ENCODE peak calls at places on chromosomes 16 and 17, in four cellular contexts. Q is IMR-90, T is neuronal stem cell, D is H9. G is an unnamed sample.

GRCh38 chr16:89972244-89973234 is 24.0 kb downstream of the DEF8 start:
- DNase-seq in Q (peak), T (peak), D (peak), G (peak)

GRCh38 chr17:65515959-65516948 is 45.2 kb downstream of the AXIN2 start:
- DNase-seq in Q (peak), T (no peak), D (peak), G (peak)

GRCh38 chr17:29042679-29043538 is at the start of gene PIPOX:
- DNase-seq in Q (peak), T (peak), D (peak), G (peak)

GRCh38 chr16:67027046-67027445 is 1.9 kb upstream of the CBFB start:
- DNase-seq in Q (no peak), T (no peak), D (no peak), G (no peak)

GRCh38 chr16:3026609-3027487 is 3.0 kb downstream of the THOC6 start:
- DNase-seq in Q (no peak), T (no peak), D (peak), G (no peak)

GRCh38 chr17:82875418-82875856 is 35.6 kb upstream of the ZNF750 start:
- DNase-seq in Q (no peak), T (no peak), D (peak), G (peak)

GRCh38 chr16:9257843-9258242 is 166.4 kb downstream of the HAPSTR1 start:
- DNase-seq in Q (no peak), T (no peak), D (no peak), G (no peak)

GRCh38 chr17:7233701-7234099 is 617 bp downstream of the DVL2 start:
- DNase-seq in Q (no peak), T (no peak), D (no peak), G (peak)

GRCh38 chr17:41491476-41491875 is 1.8 kb upstream of the KRT36 start:
- DNase-seq in Q (no peak), T (no peak), D (no peak), G (no peak)

GRCh38 chr16:51155901-51156810 is 5.1 kb upstream of the SALL1 start:
- DNase-seq in Q (peak), T (no peak), D (no peak), G (peak)

GRCh38 chr17:66150708-66151107 is 41.2 kb downstream of the CEP112 start:
- DNase-seq in Q (no peak), T (no peak), D (no peak), G (no peak)

GRCh38 chr16:53611151-53611802 is 92.4 kb downstream of the RPGRIP1L start:
- DNase-seq in Q (no peak), T (no peak), D (no peak), G (peak)

GRCh38 chr17:8150194-8151119 is 1.7 kb downstream of the PER1 start:
- DNase-seq in Q (no peak), T (no peak), D (no peak), G (no peak)

GRCh38 chr17:39979865-39980401 is 674 bp upstream of the PSMD3 start:
- DNase-seq in Q (peak), T (no peak), D (peak), G (peak)

GRCh38 chr16:85234310-85235235 is 122.3 kb upstream of the CIBAR2 start:
- DNase-seq in Q (peak), T (peak), D (peak), G (peak)

GRCh38 chr17:50262001-50262794 is 12.1 kb upstream of the TMEM92 start:
- DNase-seq in Q (no peak), T (no peak), D (peak), G (no peak)

GRCh38 chr17:80647746-80648145 is 103.1 kb downstream of the RPTOR start:
- DNase-seq in Q (peak), T (no peak), D (no peak), G (no peak)

GRCh38 chr17:496761-497586 is 144.4 kb upstream of the RPH3AL start:
- DNase-seq in Q (peak), T (no peak), D (no peak), G (no peak)

GRCh38 chr16:85729452-85729851 is 21.4 kb downstream of the C16orf74 start:
- DNase-seq in Q (peak), T (no peak), D (no peak), G (peak)

GRCh38 chr16:81446318-81447275 is 2.0 kb downstream of the CMIP start:
- DNase-seq in Q (peak), T (no peak), D (no peak), G (peak)

GRCh38 chr16:65515193-65515592 is 393.3 kb upstream of the CDH11 start:
- DNase-seq in Q (peak), T (no peak), D (no peak), G (no peak)

GRCh38 chr16:65510850-65511249 is 389.0 kb upstream of the CDH11 start:
- DNase-seq in Q (peak), T (no peak), D (no peak), G (peak)

GRCh38 chr16:65509172-65509571 is 387.3 kb upstream of the CDH11 start:
- DNase-seq in Q (no peak), T (no peak), D (no peak), G (no peak)

DNA sequence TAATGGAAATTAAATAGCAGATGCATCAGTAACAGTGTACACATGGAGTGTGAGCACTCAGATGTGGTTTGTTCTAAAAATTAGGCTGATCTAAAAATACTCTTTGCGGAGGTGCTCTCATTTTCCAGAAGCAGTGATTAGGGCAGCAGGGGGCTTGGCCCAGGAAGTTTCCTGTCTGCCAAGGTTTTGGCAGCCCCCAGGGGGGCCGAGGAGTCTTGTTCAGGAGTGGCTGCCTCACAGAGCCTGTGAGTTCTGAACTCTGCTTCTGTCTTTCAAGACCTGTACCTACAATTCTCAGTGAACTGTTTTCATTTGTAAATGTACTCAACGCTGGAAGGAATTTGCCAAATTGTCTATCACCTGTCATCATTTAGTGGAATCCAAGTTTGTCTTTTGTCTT is 388.4 kb upstream of the CDH11 start:
- DNase-seq in Q (no peak), T (no peak), D (no peak), G (peak)
- H3K4ac ChIP-seq in Q (no peak), T (no peak), D (no peak), G (no peak)

GRCh38 chr17:38344127-38344745 is 480 bp upstream of the GPR179 start:
- DNase-seq in Q (no peak), T (no peak), D (peak), G (no peak)

GRCh38 chr17:38341035-38341721 is 2.6 kb downstream of the GPR179 start:
- DNase-seq in Q (no peak), T (no peak), D (peak), G (peak)

GRCh38 chr17:38345743-38346142 is 2.0 kb upstream of the GPR179 start:
- DNase-seq in Q (no peak), T (no peak), D (no peak), G (no peak)

GRCh38 chr17:38342886-38343607 is 709 bp downstream of the GPR179 start:
- DNase-seq in Q (no peak), T (no peak), D (peak), G (no peak)

DNA sequence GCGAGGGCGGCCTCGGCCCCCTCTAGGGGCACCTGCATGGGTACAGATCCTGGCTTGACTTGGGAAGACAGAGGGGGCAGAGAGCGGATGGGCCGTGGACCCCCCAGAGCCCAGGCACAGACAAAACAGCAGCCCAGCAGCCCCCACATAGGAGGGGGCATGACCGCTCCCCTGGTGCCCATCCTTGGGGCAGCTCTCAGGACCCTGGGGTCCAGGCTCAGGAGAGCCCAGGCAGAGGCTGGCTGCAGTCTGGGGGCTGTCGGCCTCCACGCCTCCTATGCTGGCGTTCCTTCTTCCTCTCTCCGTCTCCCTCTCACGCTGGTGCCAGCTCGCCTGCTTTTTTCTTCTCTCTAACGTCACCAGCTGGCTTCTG is at the start of gene GPR179:
- DNase-seq in Q (no peak), T (no peak), D (no peak), G (no peak)
- H3K23ac ChIP-seq in Q (no peak), T (peak), D (no peak), G (peak)

DNA sequence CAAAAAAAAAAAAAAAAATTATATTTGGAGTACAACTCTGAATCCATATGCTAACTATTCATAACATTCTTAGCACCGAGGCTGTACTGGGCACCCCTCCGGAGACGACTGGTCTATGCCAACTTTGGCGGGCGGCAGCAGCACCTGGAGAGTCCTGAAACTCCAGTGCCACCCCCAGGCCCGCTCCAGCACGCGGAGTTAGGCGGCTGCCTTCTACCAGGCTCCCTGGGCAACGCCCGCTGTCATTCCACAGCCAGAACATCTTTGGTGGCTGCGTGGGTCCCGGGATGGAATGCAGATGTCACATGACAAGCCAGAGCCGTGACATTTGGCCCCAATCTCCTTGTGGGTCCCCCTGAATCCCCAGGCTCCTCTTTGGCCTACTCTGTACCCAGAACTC is 6.2 kb downstream of the TIMP2 start:
- DNase-seq in Q (no peak), T (no peak), D (no peak), G (no peak)
- H3K4ac ChIP-seq in Q (no peak), T (no peak), D (no peak), G (no peak)

GRCh38 chr17:10048951-10049350 is 143.9 kb upstream of the RCVRN start:
- DNase-seq in Q (no peak), T (no peak), D (no peak), G (no peak)

GRCh38 chr17:10042589-10043244 is 137.6 kb upstream of the RCVRN start:
- DNase-seq in Q (no peak), T (no peak), D (no peak), G (no peak)

GRCh38 chr17:10041916-10042588 is 137.0 kb upstream of the RCVRN start:
- DNase-seq in Q (no peak), T (no peak), D (no peak), G (no peak)

GRCh38 chr17:10046786-10047609 is 141.9 kb upstream of the RCVRN start:
- DNase-seq in Q (no peak), T (no peak), D (no peak), G (no peak)

GRCh38 chr17:10046259-10046658 is 141.2 kb upstream of the RCVRN start:
- DNase-seq in Q (no peak), T (no peak), D (no peak), G (no peak)
- H3K23ac ChIP-seq in Q (no peak), T (no peak), D (no peak), G (no peak)